ENCODE peak calls at places on chromosomes 7 and 10, in five cellular contexts. D is HepG2, I is colonic mucosa, N is mucosa of descending colon, J is choroid plexus epithelial cell. P is an unnamed sample.

GRCh38 chr10:93445097-93445960 is 36.8 kb downstream of the MYOF start:
- DNase-seq in D (peak; percentile 97), N (peak; percentile 94), J (peak; percentile 100), I (peak; percentile 95), P (peak; percentile 89)

GRCh38 chr7:114819629-114820362 is 102.1 kb upstream of the MDFIC start:
- DNase-seq in D (peak; percentile 4), J (peak; percentile 98), I (no peak), N (no peak), P (peak; percentile 90)

GRCh38 chr10:3099291-3100092 is 32.1 kb downstream of the PFKP start:
- DNase-seq in I (no peak), N (no peak), D (peak; percentile 45), J (peak; percentile 90), P (peak; percentile 38)

GRCh38 chr10:104254493-104255243 is at the start of gene GSTO1:
- DNase-seq in D (peak; percentile 35), N (peak; percentile 90), I (peak; percentile 86), J (peak; percentile 67), P (no peak)

GRCh38 chr10:116891208-116891607 is 41.9 kb downstream of the ENO4 start:
- DNase-seq in J (peak; percentile 96), N (peak; percentile 57), I (peak; percentile 61), D (no peak), P (peak; percentile 45)

GRCh38 chr10:121873236-121873635 is 54.6 kb downstream of the ATE1 start:
- DNase-seq in I (no peak), N (no peak), J (no peak), D (no peak), P (no peak)

GRCh38 chr10:13703997-13704536 is 117.3 kb downstream of the PRPF18 start:
- DNase-seq in D (no peak), J (no peak), N (no peak), I (no peak), P (no peak)

GRCh38 chr10:110600487-110601101 is 33.1 kb downstream of the SMC3 start:
- DNase-seq in I (no peak), D (peak; percentile 62), J (peak; percentile 85), N (no peak), P (no peak)

GRCh38 chr10:85792533-85792858 is 574.1 kb downstream of the GRID1 start:
- DNase-seq in J (no peak), N (no peak), I (no peak), D (no peak), P (no peak)

GRCh38 chr7:130141161-130141857 is 63.9 kb downstream of the TMEM209 start:
- DNase-seq in J (peak; percentile 86), D (no peak), I (peak; percentile 87), N (peak; percentile 87), P (no peak)

GRCh38 chr10:50470798-50471582 is 152.8 kb downstream of the SGMS1 start:
- DNase-seq in D (no peak), I (peak; percentile 44), N (no peak), J (no peak), P (no peak)

GRCh38 chr7:18958627-18959026 is 158.8 kb downstream of the TWIST1 start:
- DNase-seq in N (no peak), I (no peak), D (no peak), J (peak; percentile 49), P (peak; percentile 63)

GRCh38 chr7:1093506-1093850 is 5.6 kb downstream of the GPER1 start:
- DNase-seq in N (no peak), D (no peak), I (no peak), J (no peak), P (no peak)

GRCh38 chr7:70738080-70738479 is 393.9 kb upstream of the GALNT17 start:
- DNase-seq in D (no peak), N (no peak), I (peak; percentile 83), J (peak; percentile 29), P (no peak)

GRCh38 chr7:142405122-142405765 is 147.4 kb upstream of the PRSS58 start:
- DNase-seq in N (no peak), D (no peak), J (no peak), I (no peak), P (peak; percentile 50)

GRCh38 chr7:29623976-29624375 is 60.3 kb downstream of the PRR15 start:
- DNase-seq in J (no peak), D (no peak), I (no peak), N (no peak), P (no peak)

GRCh38 chr10:8659982-8660381 is 605.5 kb downstream of the GATA3 start:
- DNase-seq in J (no peak), I (no peak), N (no peak), D (no peak), P (no peak)

GRCh38 chr10:63052083-63052482 is 81.0 kb upstream of the NRBF2 start:
- DNase-seq in D (no peak), I (no peak), J (no peak), N (no peak), P (no peak)

GRCh38 chr7:41029072-41029492 is 673.8 kb downstream of the INHBA start:
- DNase-seq in N (no peak), D (no peak), J (peak; percentile 96), I (no peak), P (no peak)

GRCh38 chr7:114405427-114405826 is 9.2 kb upstream of the FOXP2 start:
- DNase-seq in N (no peak), I (no peak), D (peak; percentile 30), J (peak; percentile 52), P (no peak)

GRCh38 chr7:138468244-138469123 is 8.4 kb downstream of the TRIM24 start:
- DNase-seq in D (no peak), I (no peak), N (no peak), J (no peak), P (no peak)

GRCh38 chr7:8211725-8212096 is 50.3 kb downstream of the ICA1 start:
- DNase-seq in D (no peak), I (no peak), J (no peak), N (no peak), P (no peak)

GRCh38 chr7:98470131-98470985 is 69.5 kb upstream of the BAIAP2L1 start:
- DNase-seq in I (peak; percentile 78), J (no peak), D (no peak), N (peak; percentile 74), P (no peak)

GRCh38 chr7:815284-816216 is 16.7 kb upstream of the SUN1 start:
- DNase-seq in D (no peak), J (no peak), N (peak; percentile 72), I (peak; percentile 48), P (no peak)

GRCh38 chr10:69632516-69633199 is 2.6 kb downstream of the FAM241B start:
- DNase-seq in J (no peak), N (no peak), I (no peak), D (no peak), P (no peak)

GRCh38 chr7:25260862-25261454 is 32.7 kb upstream of the NPVF start:
- DNase-seq in N (no peak), D (no peak), I (peak; percentile 41), J (peak; percentile 78), P (peak; percentile 19)

DNA sequence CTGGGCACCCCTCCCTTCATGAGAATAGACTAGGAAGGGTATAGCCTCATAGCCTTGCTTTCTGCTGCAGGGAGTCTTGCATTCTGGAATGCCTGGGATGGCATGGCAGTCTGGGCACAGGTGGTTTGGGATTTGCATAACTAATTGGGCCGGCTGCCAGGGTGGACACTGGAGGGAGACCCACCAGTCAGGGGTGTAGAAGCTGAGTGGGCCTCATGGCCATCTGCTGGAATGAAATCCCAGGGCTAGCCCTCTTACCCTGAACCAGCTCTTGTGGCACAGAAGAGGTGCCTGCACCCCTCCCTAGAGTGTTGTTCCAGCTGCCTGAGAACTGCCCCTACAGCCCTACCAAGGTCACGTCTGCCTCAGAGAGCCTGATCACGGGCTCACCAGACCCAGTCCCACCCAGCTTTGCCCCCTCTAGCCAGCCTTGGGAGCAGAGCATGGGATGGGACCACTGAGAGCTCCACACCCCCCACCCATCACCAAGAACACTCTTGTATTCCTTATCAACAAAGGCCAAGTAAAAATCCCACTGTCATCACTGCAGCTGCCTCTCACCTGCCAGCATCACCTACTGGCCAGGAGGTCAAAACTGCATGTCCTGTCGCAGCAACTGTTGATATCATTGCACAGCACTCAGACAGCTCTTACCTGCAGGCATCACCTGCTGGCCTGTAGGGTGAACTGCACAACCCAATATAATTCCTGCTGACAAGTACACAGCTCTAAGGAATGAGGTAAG is 148.9 kb downstream of the ZEB1 start:
- DNase-seq in J (peak; percentile 60), D (peak; percentile 61), I (no peak), N (peak; percentile 15), P (no peak)
- TF ChIP-seq CTCF in J (peak; percentile 75), D (peak; percentile 60), I (peak; percentile 51), N (no peak), P (no peak)

DNA sequence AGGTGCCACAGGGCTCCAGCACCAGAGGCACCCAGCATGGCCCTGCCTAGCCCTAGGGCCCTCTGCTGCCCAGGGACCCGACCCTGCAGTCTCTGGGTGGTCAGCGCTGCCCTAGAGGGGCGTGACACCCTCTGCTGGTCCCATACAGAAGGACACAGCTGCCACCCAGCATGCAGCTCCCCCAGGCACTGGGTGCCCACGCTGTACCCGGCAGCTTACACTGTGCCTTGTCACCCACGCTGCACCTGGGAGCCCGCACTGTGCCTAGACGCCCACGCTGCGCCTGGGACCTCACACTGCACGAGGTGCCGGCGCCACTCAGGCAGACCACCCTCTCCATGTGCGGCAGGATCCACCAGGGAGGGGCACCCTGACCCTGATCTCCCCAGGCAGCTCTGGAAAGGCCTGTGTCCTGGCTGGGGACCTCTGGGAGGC is 55.2 kb downstream of the PWWP2B start:
- DNase-seq in J (no peak), I (no peak), D (no peak), N (peak; percentile 68), P (no peak)
- H3K4me3 ChIP-seq in J (no peak overlapping the region), I (no peak overlapping the region), D (peak overlapping the region; percentile 51), N (no peak overlapping the region), P (no peak overlapping the region)

GRCh38 chr7:155399577-155399976 is 58.4 kb upstream of the EN2 start:
- DNase-seq in J (no peak), I (no peak), N (peak; percentile 38), D (no peak), P (no peak)

GRCh38 chr7:155395176-155395797 is 62.6 kb upstream of the EN2 start:
- DNase-seq in D (no peak), J (no peak), N (peak; percentile 23), I (no peak), P (no peak)

GRCh38 chr7:155401884-155402283 is 56.0 kb upstream of the EN2 start:
- DNase-seq in N (no peak), D (no peak), J (no peak), I (no peak), P (no peak)

GRCh38 chr7:155396661-155397060 is 61.3 kb upstream of the EN2 start:
- DNase-seq in N (no peak), J (no peak), I (no peak), D (no peak), P (no peak)

GRCh38 chr7:155398944-155399343 is 59.0 kb upstream of the EN2 start:
- DNase-seq in N (peak; percentile 47), D (no peak), J (no peak), I (no peak), P (no peak)
- TF ChIP-seq CTCF in N (no peak), D (peak; percentile 54), J (no peak), I (no peak), P (no peak)

DNA sequence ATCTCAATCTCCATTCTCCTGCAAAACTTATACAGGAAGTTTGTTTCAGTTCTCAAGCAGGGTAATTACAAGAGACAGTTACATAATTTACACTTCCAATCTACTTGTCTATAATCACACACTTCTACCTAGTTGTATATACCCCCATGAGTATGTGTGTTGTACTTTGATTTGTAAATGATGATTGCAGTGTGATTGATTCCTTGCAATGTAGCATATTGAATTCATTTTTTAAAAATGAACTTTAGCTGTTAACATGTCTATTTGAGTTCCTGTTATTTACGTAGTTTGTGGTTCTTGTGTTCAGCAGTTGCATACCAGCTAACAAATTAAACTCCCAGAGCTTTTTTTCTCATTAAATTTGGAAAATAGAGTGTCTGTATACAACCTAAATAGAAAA is 102.5 kb upstream of the SAMD8 start:
- DNase-seq in N (no peak), D (no peak), I (no peak), J (no peak), P (no peak)
- H3K4me3 ChIP-seq in N (no peak overlapping the region), D (no peak overlapping the region), I (no peak overlapping the region), J (no peak overlapping the region), P (no peak overlapping the region)